ENCODE peak calls at places on chromosome 18, in ten cellular contexts. D is GOT3; N is GM13976; E is DMS153; L is posterior vena cava; W is CD8-positive, alpha-beta memory T cell; Q is immature natural killer cell; A is dorsolateral prefrontal cortex; F is AML-193; I is stimulated activated CD4-positive, alpha-beta T cell treated with anti-CD3 and anti-CD28 coated beads, Interleukin-4, amount 100 ng/mL, for 24 hours. G is an unnamed sample.

GRCh38 chr18:36141576-36141975 is 11.9 kb downstream of the ELP2 start:
- DNase-seq in D (no peak), N (no peak), E (no peak), L (no peak), W (no peak), Q (no peak), A (no peak), F (no peak), I (no peak), G (no peak)

GRCh38 chr18:77131100-77131651 is 1.4 kb downstream of the MBP start:
- DNase-seq in D (no peak), N (no peak), E (no peak), L (peak; percentile 89), W (no peak), Q (peak; percentile 61), A (no peak), F (peak; percentile 52), I (peak; percentile 48), G (peak; percentile 60)

GRCh38 chr18:60754413-60754812 is 381.8 kb upstream of the MC4R start:
- DNase-seq in D (no peak), N (no peak), E (no peak), L (no peak), W (no peak), Q (no peak), A (no peak), F (no peak), I (no peak), G (no peak)

GRCh38 chr18:7856733-7857132 is 289.6 kb downstream of the PTPRM start:
- DNase-seq in D (no peak), N (no peak), E (no peak), L (no peak), W (no peak), Q (no peak), A (no peak), F (no peak), I (no peak), G (no peak)

GRCh38 chr18:22056962-22057361 is 112.4 kb upstream of the GATA6 start:
- DNase-seq in D (no peak), N (no peak), E (no peak), L (no peak), W (no peak), Q (no peak), A (no peak), F (no peak), I (no peak), G (no peak)

GRCh38 chr18:45408218-45408617 is 207.1 kb upstream of the SLC14A2 start:
- DNase-seq in D (no peak), N (no peak), E (no peak), L (no peak), W (no peak), Q (no peak), A (no peak), F (no peak), I (no peak), G (no peak)

GRCh38 chr18:43888601-43889000 is 611.3 kb upstream of the SYT4 start:
- DNase-seq in D (no peak), N (no peak), E (no peak), L (no peak), W (no peak), Q (no peak), A (no peak), F (no peak), I (no peak), G (no peak)

GRCh38 chr18:59918320-59918755 is 18.5 kb downstream of the PMAIP1 start:
- DNase-seq in D (peak; percentile 2), N (no peak), E (peak; percentile 31), L (no peak), W (no peak), Q (no peak), A (no peak), F (no peak), I (no peak), G (peak; percentile 21)

GRCh38 chr18:21444465-21445023 is 156.0 kb downstream of the ESCO1 start:
- DNase-seq in D (no peak), N (peak; percentile 62), E (peak; percentile 19), L (no peak), W (no peak), Q (no peak), A (no peak), F (peak; percentile 27), I (no peak), G (no peak)

GRCh38 chr18:27839141-27839540 is 337.8 kb downstream of the CDH2 start:
- DNase-seq in D (no peak), N (no peak), E (no peak), L (no peak), W (no peak), Q (no peak), A (no peak), F (no peak), I (no peak), G (no peak)

GRCh38 chr18:55465313-55465712 is 122.7 kb downstream of the TCF4 start:
- DNase-seq in D (no peak), N (no peak), E (no peak), L (no peak), W (no peak), Q (no peak), A (no peak), F (peak; percentile 3), I (no peak), G (no peak)

GRCh38 chr18:79853993-79854364 is 56.2 kb downstream of the KCNG2 start:
- DNase-seq in D (no peak), N (no peak), E (no peak), L (peak; percentile 71), W (no peak), Q (no peak), A (peak; percentile 26), F (no peak), I (no peak), G (no peak)

GRCh38 chr18:48376406-48376805 is 32.8 kb downstream of the ZBTB7C start:
- DNase-seq in D (no peak), N (no peak), E (no peak), L (no peak), W (no peak), Q (no peak), A (no peak), F (no peak), I (no peak), G (no peak)

GRCh38 chr18:69628774-69629359 is 228.2 kb downstream of the DOK6 start:
- DNase-seq in D (no peak), N (no peak), E (no peak), L (no peak), W (no peak), Q (no peak), A (no peak), F (no peak), I (no peak), G (no peak)

GRCh38 chr18:9952633-9953416 is 39.0 kb downstream of the VAPA start:
- DNase-seq in D (no peak), N (no peak), E (no peak), L (no peak), W (no peak), Q (no peak), A (no peak), F (peak; percentile 42), I (no peak), G (no peak)

GRCh38 chr18:43651067-43651466 is 373.8 kb upstream of the SYT4 start:
- DNase-seq in D (no peak), N (no peak), E (no peak), L (no peak), W (no peak), Q (no peak), A (no peak), F (no peak), I (no peak), G (no peak)

GRCh38 chr18:56200381-56200831 is 438.0 kb downstream of the TXNL1 start:
- DNase-seq in D (no peak), N (no peak), E (no peak), L (no peak), W (no peak), Q (no peak), A (no peak), F (no peak), I (no peak), G (no peak)

GRCh38 chr18:68854786-68855391 is 57.0 kb downstream of the CCDC102B start:
- DNase-seq in D (no peak), N (no peak), E (no peak), L (no peak), W (no peak), Q (no peak), A (no peak), F (no peak), I (no peak), G (no peak)

GRCh38 chr18:47557160-47557559 is 305.7 kb upstream of the SKOR2 start:
- DNase-seq in D (no peak), N (no peak), E (no peak), L (no peak), W (no peak), Q (no peak), A (no peak), F (no peak), I (no peak), G (no peak)

GRCh38 chr18:51029378-51029693 is 677 bp upstream of the SMAD4 start:
- DNase-seq in D (no peak), N (no peak), E (no peak), L (no peak), W (no peak), Q (no peak), A (no peak), F (no peak), I (no peak), G (no peak)

GRCh38 chr18:23619388-23619873 is 33.1 kb upstream of the NPC1 start:
- DNase-seq in D (no peak), N (no peak), E (no peak), L (no peak), W (no peak), Q (peak; percentile 42), A (peak; percentile 36), F (no peak), I (no peak), G (peak; percentile 15)

GRCh38 chr18:48161911-48162698 is 231.6 kb upstream of the SMAD2 start:
- DNase-seq in D (no peak), N (no peak), E (peak; percentile 79), L (no peak), W (no peak), Q (no peak), A (no peak), F (no peak), I (no peak), G (peak; percentile 28)

GRCh38 chr18:27017901-27018500 is 152.5 kb upstream of the AQP4 start:
- DNase-seq in D (no peak), N (peak; percentile 21), E (no peak), L (no peak), W (no peak), Q (no peak), A (no peak), F (peak; percentile 3), I (no peak), G (no peak)

GRCh38 chr18:43234889-43235288 is 42.4 kb downstream of the SYT4 start:
- DNase-seq in D (no peak), N (no peak), E (no peak), L (no peak), W (no peak), Q (no peak), A (no peak), F (no peak), I (no peak), G (no peak)

GRCh38 chr18:43627833-43628370 is 350.6 kb upstream of the SYT4 start:
- DNase-seq in D (no peak), N (no peak), E (peak; percentile 83), L (no peak), W (no peak), Q (no peak), A (no peak), F (no peak), I (no peak), G (no peak)

GRCh38 chr18:62325806-62326645 is 916 bp downstream of the TNFRSF11A start:
- DNase-seq in D (no peak), N (peak; percentile 46), E (no peak), L (no peak), W (peak; percentile 7), Q (no peak), A (no peak), F (no peak), I (peak; percentile 13), G (peak; percentile 37)

GRCh38 chr18:54950221-54950620 is 9.0 kb downstream of the CCDC68 start:
- DNase-seq in D (no peak), N (no peak), E (peak; percentile 32), L (no peak), W (peak; percentile 7), Q (no peak), A (no peak), F (no peak), I (no peak), G (peak; percentile 20)

GRCh38 chr18:31687529-31687928 is 3.1 kb upstream of the B4GALT6 start:
- DNase-seq in D (no peak), N (no peak), E (no peak), L (no peak), W (no peak), Q (no peak), A (no peak), F (no peak), I (no peak), G (no peak)

G was measured in activated CD4-positive, alpha-beta memory T cell treated with anti-CD3 and anti-CD28 coated beads for 36 hours.